ENCODE peak calls at places on chromosomes 13 and 19, in ten cellular contexts. U is RWPE1, V is AG04450, E is astrocyte, N is tibial artery, I is neural progenitor cell, Q is H1, Z is heart right ventricle, S is dorsolateral prefrontal cortex, A is gastrocnemius medialis. D is an unnamed sample.

GRCh38 chr13:28117689-28118377 is 17.5 kb upstream of the FLT3 start:
- DNase-seq in S (no peak), I (no peak), Z (peak; percentile 73), V (no peak), Q (no peak), U (no peak), N (peak; percentile 60), E (no peak), A (peak; percentile 34), D (peak; percentile 59)

GRCh38 chr13:67048084-67048792 is 181.9 kb downstream of the PCDH9 start:
- DNase-seq in A (no peak), V (peak; percentile 65), U (no peak), I (peak; percentile 4), S (no peak), Z (no peak), Q (no peak), E (peak; percentile 95), N (no peak), D (no peak)

GRCh38 chr19:15198006-15198356 is 2.8 kb downstream of the NOTCH3 start:
- DNase-seq in S (no peak), I (no peak), E (no peak), Q (no peak), V (no peak), N (peak; percentile 54), U (no peak), Z (no peak), A (no peak), D (no peak)

GRCh38 chr13:47672245-47672975 is 328.7 kb downstream of the SUCLA2 start:
- DNase-seq in I (no peak), E (peak; percentile 45), U (no peak), N (no peak), A (no peak), Z (no peak), S (no peak), V (no peak), Q (no peak), D (no peak)

GRCh38 chr19:40822161-40822560 is 23.2 kb downstream of the EGLN2 start:
- DNase-seq in S (no peak), A (no peak), I (no peak), U (no peak), V (no peak), Z (no peak), E (no peak), Q (peak; percentile 41), N (no peak), D (peak; percentile 44)

GRCh38 chr19:4429266-4430200 is 27.1 kb downstream of the CHAF1A start:
- DNase-seq in U (no peak), I (no peak), Z (no peak), E (no peak), A (no peak), Q (no peak), S (peak; percentile 53), V (peak; percentile 23), N (no peak), D (no peak)

GRCh38 chr13:97108535-97108910 is 113.6 kb upstream of the MBNL2 start:
- DNase-seq in I (no peak), E (peak; percentile 57), A (no peak), U (no peak), N (no peak), V (no peak), Z (no peak), Q (no peak), S (no peak), D (no peak)

GRCh38 chr19:43618921-43619261 is 538 bp downstream of the ZNF428 start:
- DNase-seq in Z (no peak), N (peak; percentile 26), S (no peak), V (no peak), A (no peak), Q (no peak), E (no peak), U (peak; percentile 27), I (no peak), D (no peak)

GRCh38 chr13:29855784-29856183 is 5.4 kb upstream of the UBL3 start:
- DNase-seq in I (no peak), N (no peak), U (no peak), S (no peak), V (no peak), A (no peak), Q (no peak), Z (no peak), E (no peak), D (no peak)

GRCh38 chr19:3366761-3367571 is 583 bp downstream of the NFIC start:
- DNase-seq in I (peak; percentile 65), A (peak; percentile 74), N (peak; percentile 53), Z (peak; percentile 63), V (no peak), U (no peak), Q (peak; percentile 77), E (no peak), S (no peak), D (peak; percentile 75)

GRCh38 chr13:50587122-50587521 is 256.4 kb downstream of the DLEU7 start:
- DNase-seq in Q (no peak), E (no peak), N (no peak), U (no peak), I (no peak), Z (no peak), A (no peak), V (no peak), S (no peak), D (no peak)

GRCh38 chr19:1613808-1614570 is 8.7 kb upstream of the UQCR11 start:
- DNase-seq in V (no peak), A (no peak), Z (no peak), U (no peak), Q (no peak), I (no peak), E (no peak), N (no peak), S (no peak), D (no peak)

GRCh38 chr13:22126433-22127021 is 455.7 kb downstream of the FGF9 start:
- DNase-seq in I (no peak), U (no peak), Q (no peak), N (no peak), A (no peak), Z (no peak), E (no peak), V (no peak), S (no peak), D (no peak)

GRCh38 chr19:14686411-14686810 is 3.4 kb upstream of the ZNF333 start:
- DNase-seq in U (no peak), A (no peak), E (no peak), N (no peak), Z (no peak), I (peak; percentile 8), S (no peak), Q (no peak), V (no peak), D (peak; percentile 52)

DNA sequence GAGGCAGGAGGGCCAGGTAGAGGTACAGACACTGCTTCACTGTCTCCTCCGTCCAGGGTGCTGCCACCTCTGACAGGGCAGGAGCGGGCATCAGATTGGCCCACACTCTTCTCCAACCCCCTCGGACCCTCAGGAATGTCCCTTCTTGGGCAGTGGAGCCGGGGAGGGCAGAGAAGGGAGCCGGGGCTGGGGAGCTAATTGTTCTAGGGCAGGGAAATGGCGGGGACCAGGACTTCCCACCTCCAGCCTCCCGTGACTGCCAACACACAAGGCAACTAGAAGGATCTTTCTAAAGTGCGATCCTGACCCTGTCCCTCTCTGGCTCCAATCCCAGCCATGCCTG is 10.1 kb upstream of the RSPH6A start:
- DNase-seq in A (no peak), I (no peak), U (no peak), Z (no peak), V (no peak), Q (no peak), E (no peak), N (no peak), S (no peak), D (no peak)
- H3K27ac ChIP-seq in A (no peak overlapping the region), I (no peak overlapping the region), U (peak overlapping the region; percentile 73), Z (no peak overlapping the region), V (no peak overlapping the region), Q (no peak overlapping the region), E (no peak overlapping the region), N (no peak overlapping the region), S (no peak overlapping the region), D (no peak overlapping the region)

DNA sequence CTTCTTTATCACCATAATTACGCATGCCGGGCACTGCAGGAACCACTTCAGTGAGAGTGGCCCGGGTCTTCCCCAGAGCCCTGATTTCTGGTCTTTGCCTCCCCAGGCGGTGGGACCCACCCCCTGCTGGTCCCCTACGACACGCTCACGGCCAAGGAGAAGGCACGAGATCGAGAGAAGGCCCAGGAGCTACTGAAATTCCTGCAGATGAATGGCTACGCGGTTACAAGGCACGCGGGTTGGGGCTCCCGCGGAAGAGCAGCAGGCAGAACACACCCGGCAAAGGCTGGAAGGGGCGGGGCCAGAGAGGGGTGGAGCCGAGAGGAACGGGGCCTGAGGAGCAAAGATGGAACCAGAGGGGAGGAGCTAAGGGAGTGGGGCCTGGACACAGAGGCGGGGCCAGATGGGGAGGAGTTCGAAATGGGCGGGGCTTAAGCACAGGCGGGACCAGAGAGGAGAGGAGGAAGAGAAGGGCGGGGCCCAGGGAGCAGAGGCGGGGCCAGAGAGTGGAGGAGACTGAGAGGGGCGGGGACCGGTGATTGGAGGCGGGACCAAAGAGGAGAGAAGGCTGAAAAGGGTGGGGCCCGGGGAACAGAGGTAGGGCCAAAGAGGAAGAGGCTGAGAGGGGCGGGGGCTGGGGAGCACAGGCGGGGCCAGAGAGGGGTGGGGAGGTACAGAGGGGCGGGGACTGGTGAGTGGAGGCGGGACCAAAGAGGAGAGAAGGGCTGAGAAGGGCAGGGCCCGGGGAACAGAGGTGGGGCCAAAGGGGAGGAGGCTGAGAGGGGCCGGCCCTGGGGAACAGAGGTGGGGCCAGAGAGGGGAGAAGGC is 73.4 kb downstream of the RYR1 start:
- DNase-seq in Z (peak; percentile 72), A (peak; percentile 79), U (peak; percentile 97), V (no peak), I (peak; percentile 90), Q (peak; percentile 99), N (peak; percentile 59), S (peak; percentile 45), E (no peak), D (peak; percentile 99)
- H3K27ac ChIP-seq in Z (no peak overlapping the region), A (no peak overlapping the region), U (peak overlapping the region; percentile 41), V (no peak overlapping the region), I (no peak overlapping the region), Q (no peak overlapping the region), N (no peak overlapping the region), S (no peak overlapping the region), E (no peak overlapping the region), D (no peak overlapping the region)

DNA sequence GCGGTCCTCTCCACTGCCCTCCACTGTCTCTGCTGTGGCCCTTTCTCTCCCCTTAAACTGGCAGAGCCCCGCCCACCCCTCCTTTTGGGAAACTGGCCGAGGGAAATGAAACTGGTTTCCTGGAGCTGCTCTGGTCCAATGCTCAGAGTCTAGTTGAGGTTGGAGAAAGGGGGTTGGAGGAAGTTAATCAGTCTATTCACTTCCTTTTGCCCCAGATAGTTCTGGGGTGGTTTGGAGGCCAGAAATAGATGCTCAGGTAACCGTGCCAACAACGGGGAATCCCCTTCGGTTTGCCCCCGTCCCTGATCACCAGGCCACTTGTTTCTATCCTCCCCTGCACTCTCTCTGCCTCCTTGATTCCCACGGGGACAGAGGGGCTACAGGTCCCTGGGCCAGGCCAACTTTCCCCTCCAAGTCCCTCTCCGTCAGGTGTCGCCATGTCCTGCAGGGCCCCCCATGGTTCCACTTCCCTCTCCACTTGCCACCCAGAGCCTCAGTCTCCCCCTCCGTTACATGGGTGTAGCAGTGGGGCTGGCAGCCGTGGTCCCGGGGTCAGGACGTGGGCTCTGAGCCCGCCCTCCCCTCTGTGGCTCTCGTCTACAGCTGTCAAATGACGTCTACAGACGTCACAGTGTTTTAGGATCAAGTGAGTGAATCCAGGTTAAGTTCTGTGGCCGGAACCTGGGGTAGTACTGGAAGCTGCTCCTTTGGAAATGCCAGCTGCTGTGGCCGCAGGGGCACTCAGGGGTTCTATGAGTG is at the start of gene IL4I1:
- DNase-seq in E (peak; percentile 16), V (no peak), A (no peak), N (peak; percentile 58), S (no peak), Q (no peak), U (no peak), I (no peak), Z (no peak), D (no peak)
- H3K27ac ChIP-seq in E (no peak within 1 kb of the TSS), V (peak within 1 kb of the TSS; percentile 61), A (peak within 1 kb of the TSS; percentile 20), N (no peak within 1 kb of the TSS), S (no peak within 1 kb of the TSS), Q (no peak within 1 kb of the TSS), U (no peak within 1 kb of the TSS), I (no peak within 1 kb of the TSS), Z (peak within 1 kb of the TSS; percentile 69), D (no peak within 1 kb of the TSS)

GRCh38 chr19:10518444-10519361 is 1.5 kb upstream of the S1PR5 start:
- DNase-seq in S (no peak), Z (no peak), N (no peak), I (peak; percentile 23), V (no peak), U (no peak), A (no peak), Q (peak; percentile 59), E (no peak), D (peak; percentile 67)
- H3K27ac ChIP-seq in S (peak overlapping the region; percentile 99), Z (no peak overlapping the region), N (no peak overlapping the region), I (no peak overlapping the region), V (no peak overlapping the region), U (peak overlapping the region; percentile 91), A (no peak overlapping the region), Q (no peak overlapping the region), E (no peak overlapping the region), D (no peak overlapping the region)